ENCODE peak calls at places on chromosomes 6 and 20, in six cellular contexts. One of them, this sample, is unnamed.

GRCh38 chr6:149877678-149878077 is 13.5 kb upstream of the LRP11 start:
- DNase-seq in body of pancreas: no peak
- DNase-seq in AG09309: no peak
- DNase-seq in fibroblast of pulmonary artery: no peak
- DNase-seq in choroid plexus epithelial cell: no peak
- DNase-seq in foreskin fibroblast: no peak
- DNase-seq in this sample: no peak

GRCh38 chr6:40586800-40587201 is 363 bp downstream of the LRFN2 start:
- DNase-seq in body of pancreas: peak; percentile 33
- DNase-seq in AG09309: no peak
- DNase-seq in fibroblast of pulmonary artery: no peak
- DNase-seq in choroid plexus epithelial cell: no peak
- DNase-seq in foreskin fibroblast: no peak
- DNase-seq in this sample: no peak

GRCh38 chr6:149813351-149813750 is 50.8 kb downstream of the LRP11 start:
- DNase-seq in body of pancreas: no peak
- DNase-seq in AG09309: no peak
- DNase-seq in fibroblast of pulmonary artery: no peak
- DNase-seq in choroid plexus epithelial cell: no peak
- DNase-seq in foreskin fibroblast: no peak
- DNase-seq in this sample: no peak

GRCh38 chr20:46552460-46553420 is 2.3 kb upstream of the OCSTAMP start:
- DNase-seq in body of pancreas: no peak
- DNase-seq in AG09309: no peak
- DNase-seq in fibroblast of pulmonary artery: no peak
- DNase-seq in choroid plexus epithelial cell: no peak
- DNase-seq in foreskin fibroblast: no peak
- DNase-seq in this sample: no peak

GRCh38 chr6:8064638-8065518 is 689 bp upstream of the BLOC1S5 start:
- DNase-seq in body of pancreas: no peak
- DNase-seq in AG09309: no peak
- DNase-seq in fibroblast of pulmonary artery: no peak
- DNase-seq in choroid plexus epithelial cell: no peak
- DNase-seq in foreskin fibroblast: no peak
- DNase-seq in this sample: no peak

GRCh38 chr6:157597461-157598312 is 216.7 kb downstream of the ZDHHC14 start:
- DNase-seq in body of pancreas: peak; percentile 67
- DNase-seq in AG09309: no peak
- DNase-seq in fibroblast of pulmonary artery: peak; percentile 52
- DNase-seq in choroid plexus epithelial cell: peak; percentile 42
- DNase-seq in foreskin fibroblast: peak; percentile 70
- DNase-seq in this sample: peak; percentile 51

GRCh38 chr20:57514273-57514751 is 10.6 kb downstream of the CTCFL start:
- DNase-seq in body of pancreas: peak; percentile 69
- DNase-seq in AG09309: peak; percentile 25
- DNase-seq in fibroblast of pulmonary artery: peak; percentile 83
- DNase-seq in choroid plexus epithelial cell: peak; percentile 88
- DNase-seq in foreskin fibroblast: peak; percentile 82
- DNase-seq in this sample: peak; percentile 70

GRCh38 chr6:99712560-99712959 is 105.9 kb downstream of the PRDM13 start:
- DNase-seq in body of pancreas: no peak
- DNase-seq in AG09309: no peak
- DNase-seq in fibroblast of pulmonary artery: no peak
- DNase-seq in choroid plexus epithelial cell: no peak
- DNase-seq in foreskin fibroblast: no peak
- DNase-seq in this sample: no peak

GRCh38 chr6:26198626-26199056 is 111.4 kb downstream of the HFE start:
- DNase-seq in body of pancreas: no peak
- DNase-seq in AG09309: no peak
- DNase-seq in fibroblast of pulmonary artery: no peak
- DNase-seq in choroid plexus epithelial cell: peak; percentile 38
- DNase-seq in foreskin fibroblast: no peak
- DNase-seq in this sample: no peak

GRCh38 chr6:153965996-153966395 is 73.0 kb upstream of the OPRM1 start:
- DNase-seq in body of pancreas: no peak
- DNase-seq in AG09309: no peak
- DNase-seq in fibroblast of pulmonary artery: peak; percentile 18
- DNase-seq in choroid plexus epithelial cell: peak; percentile 68
- DNase-seq in foreskin fibroblast: peak; percentile 2
- DNase-seq in this sample: no peak

GRCh38 chr6:53752856-53753255 is 41.9 kb upstream of the LRRC1 start:
- DNase-seq in body of pancreas: no peak
- DNase-seq in AG09309: peak; percentile 59
- DNase-seq in fibroblast of pulmonary artery: peak; percentile 73
- DNase-seq in choroid plexus epithelial cell: peak; percentile 55
- DNase-seq in foreskin fibroblast: peak; percentile 24
- DNase-seq in this sample: peak; percentile 80

GRCh38 chr6:148854086-148854485 is 107.3 kb downstream of the UST start:
- DNase-seq in body of pancreas: no peak
- DNase-seq in AG09309: no peak
- DNase-seq in fibroblast of pulmonary artery: peak; percentile 51
- DNase-seq in choroid plexus epithelial cell: no peak
- DNase-seq in foreskin fibroblast: no peak
- DNase-seq in this sample: peak; percentile 95

GRCh38 chr6:158095031-158095430 is 73.0 kb downstream of the SERAC1 start:
- DNase-seq in body of pancreas: no peak
- DNase-seq in AG09309: no peak
- DNase-seq in fibroblast of pulmonary artery: no peak
- DNase-seq in choroid plexus epithelial cell: peak; percentile 25
- DNase-seq in foreskin fibroblast: peak; percentile 12
- DNase-seq in this sample: peak; percentile 87

GRCh38 chr6:45156075-45156474 is 172.1 kb upstream of the RUNX2 start:
- DNase-seq in body of pancreas: no peak
- DNase-seq in AG09309: no peak
- DNase-seq in fibroblast of pulmonary artery: no peak
- DNase-seq in choroid plexus epithelial cell: no peak
- DNase-seq in foreskin fibroblast: no peak
- DNase-seq in this sample: no peak

GRCh38 chr6:1952726-1953360 is 292.6 kb downstream of the GMDS start:
- DNase-seq in body of pancreas: no peak
- DNase-seq in AG09309: peak; percentile 81
- DNase-seq in fibroblast of pulmonary artery: peak; percentile 91
- DNase-seq in choroid plexus epithelial cell: peak; percentile 98
- DNase-seq in foreskin fibroblast: peak; percentile 85
- DNase-seq in this sample: peak; percentile 99

GRCh38 chr6:43674921-43675320 is 12.7 kb downstream of the MRPS18A start:
- DNase-seq in body of pancreas: no peak
- DNase-seq in AG09309: no peak
- DNase-seq in fibroblast of pulmonary artery: no peak
- DNase-seq in choroid plexus epithelial cell: no peak
- DNase-seq in foreskin fibroblast: no peak
- DNase-seq in this sample: no peak

GRCh38 chr6:34940030-34940434 is 51.0 kb downstream of the ANKS1A start:
- DNase-seq in body of pancreas: no peak
- DNase-seq in AG09309: no peak
- DNase-seq in fibroblast of pulmonary artery: peak; percentile 26
- DNase-seq in choroid plexus epithelial cell: peak; percentile 39
- DNase-seq in foreskin fibroblast: no peak
- DNase-seq in this sample: no peak

GRCh38 chr20:1569417-1569861 is 11.9 kb upstream of the SIRPD start:
- DNase-seq in body of pancreas: no peak
- DNase-seq in AG09309: no peak
- DNase-seq in fibroblast of pulmonary artery: peak; percentile 27
- DNase-seq in choroid plexus epithelial cell: peak; percentile 22
- DNase-seq in foreskin fibroblast: peak; percentile 51
- DNase-seq in this sample: peak; percentile 97

GRCh38 chr6:9138856-9139426 is 703.6 kb upstream of the SLC35B3 start:
- DNase-seq in body of pancreas: no peak
- DNase-seq in AG09309: no peak
- DNase-seq in fibroblast of pulmonary artery: no peak
- DNase-seq in choroid plexus epithelial cell: no peak
- DNase-seq in foreskin fibroblast: peak; percentile 75
- DNase-seq in this sample: no peak

GRCh38 chr6:90397929-90398674 is 101.5 kb upstream of the BACH2 start:
- DNase-seq in body of pancreas: peak; percentile 22
- DNase-seq in AG09309: no peak
- DNase-seq in fibroblast of pulmonary artery: peak; percentile 7
- DNase-seq in choroid plexus epithelial cell: peak; percentile 32
- DNase-seq in foreskin fibroblast: no peak
- DNase-seq in this sample: peak; percentile 27

GRCh38 chr6:73236147-73236750 is 11.0 kb upstream of the KHDC1L start:
- DNase-seq in body of pancreas: no peak
- DNase-seq in AG09309: peak; percentile 94
- DNase-seq in fibroblast of pulmonary artery: peak; percentile 85
- DNase-seq in choroid plexus epithelial cell: peak; percentile 83
- DNase-seq in foreskin fibroblast: peak; percentile 91
- DNase-seq in this sample: peak; percentile 93

GRCh38 chr6:132504757-132505156 is 8.2 kb downstream of the STX7 start:
- DNase-seq in body of pancreas: no peak
- DNase-seq in AG09309: no peak
- DNase-seq in fibroblast of pulmonary artery: no peak
- DNase-seq in choroid plexus epithelial cell: peak; percentile 27
- DNase-seq in foreskin fibroblast: peak; percentile 36
- DNase-seq in this sample: no peak

GRCh38 chr6:89297695-89298351 is 17.3 kb downstream of the GABRR2 start:
- DNase-seq in body of pancreas: no peak
- DNase-seq in AG09309: peak; percentile 74
- DNase-seq in fibroblast of pulmonary artery: peak; percentile 96
- DNase-seq in choroid plexus epithelial cell: peak; percentile 96
- DNase-seq in foreskin fibroblast: peak; percentile 97
- DNase-seq in this sample: peak; percentile 98

GRCh38 chr20:3661836-3662665 is 1.1 kb downstream of the GFRA4 start:
- DNase-seq in body of pancreas: no peak
- DNase-seq in AG09309: no peak
- DNase-seq in fibroblast of pulmonary artery: no peak
- DNase-seq in choroid plexus epithelial cell: no peak
- DNase-seq in foreskin fibroblast: no peak
- DNase-seq in this sample: no peak

GRCh38 chr20:11001767-11002540 is 328.2 kb upstream of the JAG1 start:
- DNase-seq in body of pancreas: no peak
- DNase-seq in AG09309: no peak
- DNase-seq in fibroblast of pulmonary artery: peak; percentile 91
- DNase-seq in choroid plexus epithelial cell: peak; percentile 62
- DNase-seq in foreskin fibroblast: peak; percentile 66
- DNase-seq in this sample: peak; percentile 100

GRCh38 chr20:12965212-12965879 is 43.4 kb upstream of the SPTLC3 start:
- DNase-seq in body of pancreas: no peak
- DNase-seq in AG09309: no peak
- DNase-seq in fibroblast of pulmonary artery: no peak
- DNase-seq in choroid plexus epithelial cell: no peak
- DNase-seq in foreskin fibroblast: peak; percentile 48
- DNase-seq in this sample: no peak

GRCh38 chr6:37218501-37218900 is 39.1 kb upstream of the TBC1D22B start:
- DNase-seq in body of pancreas: no peak
- DNase-seq in AG09309: no peak
- DNase-seq in fibroblast of pulmonary artery: no peak
- DNase-seq in choroid plexus epithelial cell: no peak
- DNase-seq in foreskin fibroblast: no peak
- DNase-seq in this sample: no peak

GRCh38 chr6:71588490-71588889 is 297.9 kb upstream of the RIMS1 start:
- DNase-seq in body of pancreas: no peak
- DNase-seq in AG09309: no peak
- DNase-seq in fibroblast of pulmonary artery: no peak
- DNase-seq in choroid plexus epithelial cell: no peak
- DNase-seq in foreskin fibroblast: no peak
- DNase-seq in this sample: no peak

GRCh38 chr20:46299078-46299477 is 9.2 kb downstream of the CDH22 start:
- DNase-seq in body of pancreas: no peak
- DNase-seq in AG09309: no peak
- DNase-seq in fibroblast of pulmonary artery: no peak
- DNase-seq in choroid plexus epithelial cell: no peak
- DNase-seq in foreskin fibroblast: no peak
- DNase-seq in this sample: no peak

GRCh38 chr6:7615611-7616383 is 25.8 kb downstream of the SNRNP48 start:
- DNase-seq in body of pancreas: peak; percentile 61
- DNase-seq in AG09309: no peak
- DNase-seq in fibroblast of pulmonary artery: peak; percentile 81
- DNase-seq in choroid plexus epithelial cell: peak; percentile 80
- DNase-seq in foreskin fibroblast: peak; percentile 78
- DNase-seq in this sample: peak; percentile 68

GRCh38 chr6:137112067-137112355 is 61.4 kb downstream of the IL22RA2 start:
- DNase-seq in body of pancreas: no peak
- DNase-seq in AG09309: peak; percentile 51
- DNase-seq in fibroblast of pulmonary artery: peak; percentile 37
- DNase-seq in choroid plexus epithelial cell: peak; percentile 87
- DNase-seq in foreskin fibroblast: peak; percentile 65
- DNase-seq in this sample: peak; percentile 77

DNA sequence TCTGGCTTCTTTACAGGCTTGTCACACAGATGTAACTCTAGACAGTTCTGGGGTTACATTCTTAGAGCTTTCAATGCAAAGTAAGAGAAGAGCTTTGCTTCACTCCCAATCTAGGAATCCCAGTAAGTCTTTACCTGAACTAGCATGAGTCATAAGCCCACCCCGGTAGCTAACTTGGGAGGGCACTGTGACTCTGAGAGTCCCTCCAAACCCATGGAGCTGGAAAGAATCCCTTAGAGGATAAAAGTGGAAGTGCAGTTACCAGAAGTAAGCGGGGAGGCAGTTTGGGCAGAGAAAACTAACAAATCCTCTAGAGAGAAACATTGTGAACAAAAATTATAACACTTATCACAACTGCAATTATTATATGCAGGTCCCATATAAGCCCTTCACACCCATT is 84.0 kb upstream of the SMLR1 start:
- DNase-seq in body of pancreas: no peak
- DNase-seq in AG09309: no peak
- DNase-seq in fibroblast of pulmonary artery: no peak
- DNase-seq in choroid plexus epithelial cell: no peak
- DNase-seq in foreskin fibroblast: no peak
- DNase-seq in this sample: no peak
- TF ChIP-seq CTCF in body of pancreas: no peak
- TF ChIP-seq CTCF in AG09309: no peak
- TF ChIP-seq CTCF in fibroblast of pulmonary artery: no peak
- TF ChIP-seq CTCF in choroid plexus epithelial cell: peak; percentile 24
- TF ChIP-seq CTCF in foreskin fibroblast: no peak
- TF ChIP-seq CTCF in this sample: no peak

GRCh38 chr20:17971571-17972013 is 2.8 kb downstream of the MGME1 start:
- DNase-seq in body of pancreas: no peak
- DNase-seq in AG09309: no peak
- DNase-seq in fibroblast of pulmonary artery: peak; percentile 60
- DNase-seq in choroid plexus epithelial cell: peak; percentile 85
- DNase-seq in foreskin fibroblast: peak; percentile 63
- DNase-seq in this sample: no peak
- H3K4me3 ChIP-seq in body of pancreas: no peak overlapping the region
- H3K4me3 ChIP-seq in AG09309: peak overlapping the region; percentile 23
- H3K4me3 ChIP-seq in fibroblast of pulmonary artery: peak overlapping the region; percentile 82
- H3K4me3 ChIP-seq in choroid plexus epithelial cell: peak overlapping the region; percentile 90
- H3K4me3 ChIP-seq in foreskin fibroblast: peak overlapping the region; percentile 98
- H3K4me3 ChIP-seq in this sample: peak overlapping the region; percentile 84

GRCh38 chr6:78517399-78517798 is 350.0 kb upstream of the IRAK1BP1 start:
- DNase-seq in body of pancreas: no peak
- DNase-seq in AG09309: no peak
- DNase-seq in fibroblast of pulmonary artery: no peak
- DNase-seq in choroid plexus epithelial cell: no peak
- DNase-seq in foreskin fibroblast: no peak
- DNase-seq in this sample: no peak
- TF ChIP-seq CTCF in body of pancreas: no peak
- TF ChIP-seq CTCF in AG09309: no peak
- TF ChIP-seq CTCF in fibroblast of pulmonary artery: no peak
- TF ChIP-seq CTCF in choroid plexus epithelial cell: no peak
- TF ChIP-seq CTCF in foreskin fibroblast: no peak
- TF ChIP-seq CTCF in this sample: no peak

DNA sequence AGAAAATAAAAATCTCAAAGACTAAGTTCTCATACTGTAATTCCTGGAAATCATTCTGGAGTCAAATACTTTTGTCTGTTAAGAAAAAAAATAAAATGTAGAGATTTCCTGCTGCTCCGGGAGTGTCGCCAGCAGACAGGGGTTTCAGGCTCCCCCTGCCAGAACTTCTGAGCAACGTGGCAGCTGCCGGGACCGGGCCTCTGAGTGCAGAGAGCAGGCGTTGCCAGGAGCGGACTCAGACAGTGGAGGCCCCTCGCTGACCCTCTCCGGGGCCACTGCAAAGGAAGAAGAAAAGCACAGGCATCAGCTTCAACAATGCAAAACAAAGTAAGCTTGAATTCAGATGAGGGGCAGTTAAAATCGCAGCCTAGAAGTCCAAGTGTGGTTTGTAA is 95.5 kb downstream of the THBS2 start:
- DNase-seq in body of pancreas: no peak
- DNase-seq in AG09309: no peak
- DNase-seq in fibroblast of pulmonary artery: peak; percentile 93
- DNase-seq in choroid plexus epithelial cell: peak; percentile 91
- DNase-seq in foreskin fibroblast: peak; percentile 90
- DNase-seq in this sample: no peak
- H3K4me3 ChIP-seq in body of pancreas: no peak overlapping the region
- H3K4me3 ChIP-seq in AG09309: no peak overlapping the region
- H3K4me3 ChIP-seq in fibroblast of pulmonary artery: no peak overlapping the region
- H3K4me3 ChIP-seq in choroid plexus epithelial cell: no peak overlapping the region
- H3K4me3 ChIP-seq in foreskin fibroblast: no peak overlapping the region
- H3K4me3 ChIP-seq in this sample: no peak overlapping the region